ENCODE peak calls at places on chromosome 7, in five cellular contexts. V, A, N, T and I are unnamed samples.

GRCh38 chr7:99324966-99325596 is 617 bp upstream of the ARPC1A start:
- DNase-seq in V (no peak), A (no peak), N (no peak), T (no peak), I (no peak)

GRCh38 chr7:20598479-20599419 is 16.7 kb upstream of the ABCB5 start:
- DNase-seq in V (peak), A (no peak), N (peak), T (peak), I (peak)

GRCh38 chr7:148607151-148607661 is 16.6 kb downstream of the C7orf33 start:
- DNase-seq in V (no peak), A (no peak), N (no peak), T (no peak), I (no peak)

GRCh38 chr7:108449577-108449920 is 6.7 kb downstream of the NRCAM start:
- DNase-seq in V (no peak), A (no peak), N (no peak), T (no peak), I (no peak)

GRCh38 chr7:122887198-122887597 is 938 bp upstream of the CADPS2 start:
- DNase-seq in V (no peak), A (peak), N (peak), T (peak), I (peak)

GRCh38 chr7:45421096-45421495 is 153.1 kb upstream of the ADCY1 start:
- DNase-seq in V (no peak), A (no peak), N (no peak), T (peak), I (no peak)

GRCh38 chr7:108972009-108972408 is 402.3 kb downstream of the DNAJB9 start:
- DNase-seq in V (no peak), A (no peak), N (peak), T (no peak), I (no peak)

GRCh38 chr7:34385385-34385784 is 272.6 kb upstream of the NPSR1 start:
- DNase-seq in V (no peak), A (no peak), N (no peak), T (no peak), I (no peak)

GRCh38 chr7:158123214-158123613 is 464.4 kb downstream of the PTPRN2 start:
- DNase-seq in V (no peak), A (no peak), N (no peak), T (no peak), I (no peak)

GRCh38 chr7:43135129-43135528 is 22.7 kb downstream of the HECW1 start:
- DNase-seq in V (no peak), A (no peak), N (no peak), T (no peak), I (no peak)

GRCh38 chr7:5214641-5215040 is 24.6 kb downstream of the WIPI2 start:
- DNase-seq in V (no peak), A (no peak), N (no peak), T (no peak), I (no peak)

GRCh38 chr7:47669178-47669878 is 87.4 kb upstream of the TNS3 start:
- DNase-seq in V (no peak), A (peak), N (peak), T (peak), I (peak)

GRCh38 chr7:32496052-32496813 is 944 bp downstream of the AVL9 start:
- DNase-seq in V (no peak), A (no peak), N (no peak), T (no peak), I (no peak)

GRCh38 chr7:117323877-117324699 is 1.2 kb upstream of the WNT2 start:
- DNase-seq in V (no peak), A (no peak), N (peak), T (peak), I (peak)

GRCh38 chr7:46972205-46972604 is 609.7 kb downstream of the TNS3 start:
- DNase-seq in V (peak), A (no peak), N (peak), T (no peak), I (peak)

GRCh38 chr7:25777969-25778767 is 373.8 kb upstream of the NFE2L3 start:
- DNase-seq in V (no peak), A (no peak), N (no peak), T (no peak), I (no peak)

GRCh38 chr7:144826248-144826647 is 9.6 kb downstream of the TPK1 start:
- DNase-seq in V (no peak), A (no peak), N (peak), T (no peak), I (no peak)

GRCh38 chr7:140304071-140304799 is 94.1 kb downstream of the SLC37A3 start:
- DNase-seq in V (no peak), A (no peak), N (peak), T (no peak), I (no peak)

GRCh38 chr7:33961948-33962347 is 56.6 kb downstream of the BMPER start:
- DNase-seq in V (no peak), A (no peak), N (no peak), T (no peak), I (peak)

GRCh38 chr7:98864726-98865420 is 4.9 kb downstream of the TMEM130 start:
- DNase-seq in V (no peak), A (no peak), N (no peak), T (no peak), I (no peak)

GRCh38 chr7:104838537-104839299 is 175.3 kb upstream of the KMT2E start:
- DNase-seq in V (no peak), A (no peak), N (no peak), T (no peak), I (no peak)

GRCh38 chr7:100476903-100477870 is 1.8 kb downstream of the TSC22D4 start:
- DNase-seq in V (no peak), A (no peak), N (no peak), T (no peak), I (no peak)

GRCh38 chr7:110831450-110831849 is 259.5 kb upstream of the LRRN3 start:
- DNase-seq in V (no peak), A (no peak), N (no peak), T (no peak), I (no peak)

GRCh38 chr7:12629816-12630614 is 57.4 kb upstream of the ARL4A start:
- DNase-seq in V (no peak), A (no peak), N (no peak), T (no peak), I (no peak)

GRCh38 chr7:4383584-4383983 is 298.5 kb upstream of the FOXK1 start:
- DNase-seq in V (no peak), A (no peak), N (no peak), T (no peak), I (no peak)

GRCh38 chr7:24587853-24588252 is 14.6 kb downstream of the PALS2 start:
- DNase-seq in V (no peak), A (no peak), N (no peak), T (no peak), I (no peak)

GRCh38 chr7:44287488-44288380 is 37.7 kb downstream of the CAMK2B start:
- DNase-seq in V (no peak), A (no peak), N (no peak), T (no peak), I (no peak)

GRCh38 chr7:80552304-80552703 is 40.4 kb upstream of the GNAT3 start:
- DNase-seq in V (no peak), A (no peak), N (peak), T (no peak), I (peak)

GRCh38 chr7:98628916-98629525 is 11.9 kb downstream of the NPTX2 start:
- DNase-seq in V (no peak), A (no peak), N (no peak), T (peak), I (no peak)

GRCh38 chr7:142791502-142791901 is 20.7 kb downstream of the PRSS2 start:
- DNase-seq in V (no peak), A (no peak), N (no peak), T (no peak), I (no peak)

GRCh38 chr7:102993532-102994029 is 80.8 kb downstream of the LRRC17 start:
- DNase-seq in V (peak), A (no peak), N (peak), T (peak), I (peak)

GRCh38 chr7:142001163-142001874 is 5.6 kb downstream of the MGAM start:
- DNase-seq in V (no peak), A (no peak), N (peak), T (peak), I (no peak)

GRCh38 chr7:24979470-24979862 is 512 bp downstream of the OSBPL3 start:
- DNase-seq in V (no peak), A (no peak), N (peak), T (peak), I (no peak)

GRCh38 chr7:123727071-123727837 is 21.5 kb downstream of the WASL start:
- DNase-seq in V (peak), A (no peak), N (peak), T (peak), I (peak)

GRCh38 chr7:101017099-101017777 is 2.6 kb upstream of the MUC17 start:
- DNase-seq in V (peak), A (peak), N (peak), T (peak), I (peak)

DNA sequence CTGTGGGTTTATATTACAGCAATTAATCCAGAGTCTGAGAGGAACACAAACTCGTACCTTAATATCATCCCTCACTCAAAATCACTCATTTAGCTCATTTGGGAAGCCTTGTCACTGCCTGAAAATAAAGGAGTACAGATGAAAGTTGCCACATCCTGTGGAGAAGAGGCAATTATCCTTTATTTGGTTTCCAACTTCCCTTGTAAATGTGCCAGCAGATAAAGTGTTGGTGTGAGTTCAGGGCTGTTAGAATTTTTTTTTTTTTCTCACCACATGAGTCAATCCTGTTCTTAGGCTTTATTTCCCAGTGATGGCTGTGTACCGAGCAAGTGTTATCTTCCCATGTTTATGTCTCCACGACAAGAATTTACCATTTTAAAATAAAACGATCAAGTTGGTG is 99.0 kb upstream of the SMIM30 start:
- DNase-seq in V (no peak), A (no peak), N (peak), T (no peak), I (no peak)
- H3K4me3 ChIP-seq in V (no peak), A (no peak), N (no peak), T (no peak), I (no peak)

DNA sequence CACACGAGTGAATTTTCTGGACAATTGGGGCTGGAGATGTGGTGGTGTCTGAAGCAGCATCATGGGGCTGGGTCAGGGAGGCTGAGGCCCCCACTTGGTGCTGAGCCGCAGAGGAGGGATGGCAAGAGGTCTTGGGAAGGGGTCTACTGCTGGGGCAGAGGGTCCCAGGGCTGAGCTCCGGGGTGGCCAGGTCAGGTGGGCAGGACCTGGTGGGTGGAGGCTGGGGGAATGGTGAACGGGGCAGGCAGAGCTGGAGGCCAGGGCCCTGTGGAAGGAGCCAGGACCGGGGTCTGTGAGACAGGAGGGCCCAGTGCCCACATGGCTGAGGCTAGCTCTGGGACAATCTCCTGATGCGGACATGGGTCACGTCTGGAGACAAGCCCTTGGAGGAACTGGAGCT is 20.4 kb upstream of the LFNG start:
- DNase-seq in V (no peak), A (no peak), N (no peak), T (no peak), I (no peak)
- H3K4me3 ChIP-seq in V (no peak), A (no peak), N (no peak), T (no peak), I (no peak)

DNA sequence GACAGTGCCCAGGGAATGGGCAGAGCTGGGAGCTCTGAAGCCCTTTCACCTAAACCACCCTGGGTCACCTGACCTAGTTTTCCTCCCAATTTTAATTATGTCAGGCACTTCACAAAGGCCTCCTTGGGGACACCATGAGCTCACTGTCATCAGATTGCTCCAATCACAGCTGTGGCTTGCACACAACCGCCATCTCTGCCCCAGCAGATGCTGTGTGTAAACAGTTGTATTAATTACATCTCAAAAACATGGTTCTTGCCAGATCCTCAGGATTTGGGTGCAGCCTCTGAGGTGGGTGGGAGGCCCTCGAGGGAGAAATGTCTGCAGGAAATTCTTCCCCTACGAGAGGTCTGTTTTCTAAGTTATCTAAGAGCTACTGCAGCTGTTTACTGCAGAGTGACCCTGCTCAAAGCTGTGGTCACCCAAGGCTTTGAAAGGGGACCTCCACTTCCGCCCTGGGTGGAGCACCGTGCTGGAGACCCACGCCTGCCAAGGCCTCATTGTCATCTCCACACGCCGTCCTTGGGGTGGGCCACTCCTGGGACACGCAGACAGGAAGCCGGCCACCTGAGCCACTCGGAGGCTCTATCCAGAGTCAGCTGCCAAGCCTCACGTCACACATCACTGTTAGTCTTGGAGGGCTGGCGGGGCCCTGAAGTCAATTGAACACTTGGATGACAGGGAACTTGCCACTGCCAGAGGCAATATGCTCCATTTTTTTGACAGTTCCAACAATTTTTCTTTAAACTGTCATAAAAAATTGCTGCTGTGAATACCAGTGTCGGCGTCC is 81.5 kb downstream of the EGFR start:
- DNase-seq in V (no peak), A (peak), N (peak), T (no peak), I (no peak)
- H3K4me3 ChIP-seq in V (no peak), A (peak), N (no peak), T (no peak), I (no peak)

GRCh38 chr7:155371884-155372781 is 74.5 kb downstream of the INSIG1 start:
- DNase-seq in V (no peak), A (no peak), N (no peak), T (peak), I (no peak)
- H3K4me3 ChIP-seq in V (no peak), A (peak), N (no peak), T (no peak), I (no peak)

GRCh38 chr7:155804897-155805825 is 7.1 kb downstream of the SHH start:
- DNase-seq in V (no peak), A (no peak), N (peak), T (peak), I (no peak)

GRCh38 chr7:155804431-155804831 is 7.8 kb downstream of the SHH start:
- DNase-seq in V (no peak), A (no peak), N (no peak), T (no peak), I (no peak)

GRCh38 chr7:155806096-155806871 is 6.0 kb downstream of the SHH start:
- DNase-seq in V (no peak), A (no peak), N (no peak), T (no peak), I (no peak)

GRCh38 chr7:155807013-155807804 is 5.1 kb downstream of the SHH start:
- DNase-seq in V (no peak), A (no peak), N (no peak), T (peak), I (no peak)

DNA sequence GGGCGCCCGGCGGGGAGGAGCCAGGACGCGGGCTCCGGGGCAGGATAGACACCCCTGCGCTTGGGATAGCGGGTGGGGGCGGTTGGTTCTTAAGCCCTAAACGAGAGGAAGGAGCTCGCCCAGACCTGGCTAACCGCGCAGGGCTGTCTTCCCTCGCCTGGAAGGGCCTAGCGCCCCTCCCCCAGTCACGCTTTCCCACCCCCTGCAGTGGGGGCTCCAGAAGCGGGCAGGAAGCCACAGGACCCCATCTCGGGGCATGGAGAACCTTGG is 6.5 kb downstream of the SHH start:
- DNase-seq in V (no peak), A (no peak), N (no peak), T (no peak), I (no peak)
- H3K4me3 ChIP-seq in V (peak), A (peak), N (peak), T (peak), I (peak)

GRCh38 chr7:13963925-13964324 is 25.5 kb downstream of the ETV1 start:
- DNase-seq in V (no peak), A (no peak), N (no peak), T (no peak), I (no peak)
- H3K4me3 ChIP-seq in V (no peak), A (no peak), N (no peak), T (no peak), I (no peak)

GRCh38 chr7:97138830-97139229 is 21.3 kb downstream of the SDHAF3 start:
- DNase-seq in V (no peak), A (no peak), N (no peak), T (no peak), I (no peak)
- H3K4me3 ChIP-seq in V (no peak), A (no peak), N (no peak), T (no peak), I (no peak)

DNA sequence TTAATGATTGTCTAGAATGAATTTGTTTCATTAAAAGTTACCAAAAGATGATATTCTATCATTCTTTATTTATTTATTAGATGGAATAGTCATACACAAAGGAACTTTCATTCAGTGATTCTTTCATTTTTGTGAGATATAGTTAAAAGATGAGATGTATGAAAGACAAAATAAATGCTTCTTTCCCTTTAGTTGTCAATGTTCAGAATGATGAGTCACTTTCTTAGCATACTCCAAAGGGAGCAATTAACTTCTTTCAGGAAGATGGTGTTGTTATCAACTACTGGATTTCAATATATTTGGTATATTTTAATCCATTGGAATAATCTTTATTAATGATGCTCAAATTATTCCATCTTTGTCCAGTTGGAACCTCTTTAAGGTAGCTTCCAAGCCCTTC is 2.3 kb downstream of the GIMAP7 start:
- DNase-seq in V (no peak), A (no peak), N (no peak), T (no peak), I (no peak)
- H3K4me3 ChIP-seq in V (no peak), A (peak), N (no peak), T (no peak), I (no peak)